ENCODE peak calls at places on chromosomes 13 and 19, in four cellular contexts. X, E, Y and S are unnamed samples.

GRCh38 chr19:3243851-3244700 is 19.6 kb downstream of the CELF5 start:
- DNase-seq in E (peak; percentile 27), X (peak; percentile 71), Y (peak; percentile 57), S (no peak)

GRCh38 chr19:56121180-56122167 is at the start of gene ZNF787:
- DNase-seq in X (peak; percentile 96), Y (peak; percentile 94), E (peak; percentile 99), S (peak; percentile 100)

GRCh38 chr13:40120288-40120687 is 464.8 kb downstream of the COG6 start:
- DNase-seq in E (no peak), Y (no peak), X (no peak), S (no peak)

GRCh38 chr19:4448147-4448985 is 9.2 kb downstream of the UBXN6 start:
- DNase-seq in E (no peak), X (peak; percentile 5), Y (no peak), S (no peak)

GRCh38 chr13:112767506-112768471 is 78.0 kb downstream of the ATP11A start:
- DNase-seq in X (no peak), E (peak; percentile 52), Y (no peak), S (no peak)

GRCh38 chr13:114282143-114282685 is 813 bp downstream of the UPF3A start:
- DNase-seq in X (peak; percentile 77), E (peak; percentile 44), Y (peak; percentile 45), S (peak; percentile 88)

GRCh38 chr13:32791545-32792172 is 205.4 kb downstream of the PDS5B start:
- DNase-seq in X (no peak), Y (no peak), E (no peak), S (peak; percentile 35)

GRCh38 chr13:48527955-48528354 is 4.9 kb downstream of the RCBTB2 start:
- DNase-seq in Y (no peak), X (no peak), E (no peak), S (peak; percentile 36)

GRCh38 chr19:19428746-19429145 is 23.3 kb downstream of the GATAD2A start:
- DNase-seq in E (no peak), Y (no peak), X (no peak), S (no peak)

GRCh38 chr19:18794692-18795091 is 3.6 kb upstream of the COMP start:
- DNase-seq in Y (no peak), X (no peak), E (no peak), S (no peak)

GRCh38 chr13:40445557-40445990 is 220.9 kb downstream of the FOXO1 start:
- DNase-seq in E (peak; percentile 60), Y (peak; percentile 95), X (peak; percentile 56), S (no peak)

GRCh38 chr19:19461671-19462622 is 53.4 kb downstream of the TSSK6 start:
- DNase-seq in X (peak; percentile 96), Y (no peak), E (peak; percentile 72), S (peak; percentile 98)

GRCh38 chr19:15635016-15635805 is 5.5 kb upstream of the CYP4F3 start:
- DNase-seq in E (no peak), X (no peak), Y (peak; percentile 55), S (no peak)

GRCh38 chr13:112060431-112060830 is 6.5 kb upstream of the SOX1 start:
- DNase-seq in Y (no peak), E (no peak), X (no peak), S (peak; percentile 70)

GRCh38 chr19:49057636-49058234 is at the start of gene CGB7:
- DNase-seq in Y (peak; percentile 82), E (peak; percentile 79), X (peak; percentile 87), S (peak; percentile 58)

GRCh38 chr13:106028916-106029315 is 506.5 kb downstream of the EFNB2 start:
- DNase-seq in E (no peak), Y (peak; percentile 73), X (no peak), S (no peak)

GRCh38 chr19:50507376-50507775 is 3.6 kb downstream of the JOSD2 start:
- DNase-seq in X (no peak), Y (no peak), E (no peak), S (no peak)

GRCh38 chr13:44786724-44787123 is 202.5 kb downstream of the NUFIP1 start:
- DNase-seq in Y (no peak), E (no peak), X (no peak), S (no peak)

GRCh38 chr13:51154029-51154555 is 43.0 kb upstream of the C13orf42 start:
- DNase-seq in X (no peak), Y (peak; percentile 80), E (no peak), S (no peak)

GRCh38 chr19:875265-875879 is 15.9 kb downstream of the CFD start:
- DNase-seq in Y (no peak), E (no peak), X (no peak), S (no peak)

GRCh38 chr13:25738342-25738771 is 313.5 kb downstream of the SHISA2 start:
- DNase-seq in E (no peak), Y (peak; percentile 83), X (no peak), S (peak; percentile 1)

GRCh38 chr19:49889687-49890348 is 6.9 kb downstream of the IL4I1 start:
- DNase-seq in E (peak; percentile 71), X (peak; percentile 84), Y (no peak), S (peak; percentile 86)